ENCODE peak calls at places on chromosomes 6 and 20, in six cellular contexts. W, R, E, X, M and Y are unnamed samples. For H3K9me3, the result is how much of the 10 kb centered on the place peaks cover.

GRCh38 chr20:15902493-15902892 is 670.8 kb downstream of the KIF16B start:
- DNase-seq in W (no peak), R (no peak), M (no peak), X (no peak), E (no peak), Y (no peak)

GRCh38 chr6:1536526-1537429 is 72.9 kb upstream of the FOXC1 start:
- DNase-seq in W (no peak), R (no peak), X (no peak), E (no peak), M (no peak), Y (no peak)

GRCh38 chr6:43984442-43985321 is 142.6 kb downstream of the MRPL14 start:
- DNase-seq in M (no peak), W (no peak), E (no peak), R (no peak), X (no peak), Y (no peak)

GRCh38 chr6:89385156-89385667 is 26.9 kb downstream of the RRAGD start:
- DNase-seq in E (no peak), R (no peak), X (no peak), M (no peak), W (peak), Y (no peak)

GRCh38 chr6:3232017-3232838 is 4.8 kb upstream of the TUBB2B start:
- DNase-seq in X (no peak), W (no peak), E (no peak), M (no peak), R (no peak), Y (no peak)

GRCh38 chr6:161435426-161436065 is 161.7 kb upstream of the AGPAT4 start:
- DNase-seq in R (no peak), X (no peak), E (no peak), M (no peak), W (no peak), Y (peak)

GRCh38 chr20:23147964-23148720 is 62.0 kb upstream of the CD93 start:
- DNase-seq in M (peak), X (no peak), W (peak), R (no peak), E (no peak), Y (peak)

GRCh38 chr20:61635721-61636455 is 383.8 kb downstream of the CDH4 start:
- DNase-seq in M (no peak), W (no peak), X (no peak), E (no peak), R (no peak), Y (no peak)

GRCh38 chr20:46683939-46684750 is 5.1 kb downstream of the TP53RK start:
- DNase-seq in W (no peak), X (peak), E (no peak), M (no peak), R (no peak), Y (no peak)

GRCh38 chr6:144064402-144064830 is 31.0 kb downstream of the SF3B5 start:
- DNase-seq in R (peak), X (peak), W (no peak), M (no peak), E (peak), Y (no peak)

GRCh38 chr6:4270001-4270400 is 134.6 kb upstream of the ECI2 start:
- DNase-seq in W (no peak), M (no peak), X (no peak), E (no peak), R (no peak), Y (no peak)

GRCh38 chr6:136306466-136306865 is 16.8 kb upstream of the BCLAF1 start:
- DNase-seq in R (no peak), W (no peak), X (no peak), E (no peak), M (no peak), Y (no peak)

GRCh38 chr20:58749979-58750378 is 57.4 kb downstream of the NPEPL1 start:
- DNase-seq in R (no peak), E (no peak), X (no peak), M (no peak), W (no peak), Y (no peak)

GRCh38 chr20:51500936-51501335 is 41.6 kb downstream of the NFATC2 start:
- DNase-seq in M (no peak), X (no peak), R (peak), W (no peak), E (peak), Y (no peak)

GRCh38 chr6:7550433-7550801 is 8.9 kb downstream of the DSP start:
- DNase-seq in R (no peak), X (no peak), M (no peak), E (no peak), W (no peak), Y (no peak)

GRCh38 chr20:4067600-4068261 is 52.4 kb upstream of the RNF24 start:
- DNase-seq in M (no peak), X (no peak), R (no peak), E (no peak), W (no peak), Y (peak)

GRCh38 chr6:82246802-82247633 is 526 bp downstream of the IBTK start:
- DNase-seq in M (peak), E (no peak), X (peak), R (no peak), W (no peak), Y (peak)

GRCh38 chr20:47917549-47918070 is 132.3 kb upstream of the SULF2 start:
- DNase-seq in W (no peak), R (no peak), X (no peak), M (no peak), E (no peak), Y (no peak)

GRCh38 chr6:24883618-24884017 is 52.1 kb downstream of the RIPOR2 start:
- DNase-seq in R (no peak), M (no peak), W (peak), E (no peak), X (no peak), Y (peak)

GRCh38 chr6:40376113-40376650 is 211.0 kb downstream of the LRFN2 start:
- DNase-seq in E (no peak), W (no peak), X (no peak), R (no peak), M (no peak), Y (no peak)

GRCh38 chr6:41488392-41489129 is 57.6 kb upstream of the FOXP4 start:
- DNase-seq in X (peak), R (no peak), M (no peak), E (no peak), W (peak), Y (peak)

GRCh38 chr20:35013421-35014411 is 58.0 kb downstream of the MYH7B start:
- DNase-seq in R (no peak), E (no peak), M (no peak), W (no peak), X (no peak), Y (no peak)

GRCh38 chr20:20827992-20828597 is 115.7 kb upstream of the RALGAPA2 start:
- DNase-seq in W (no peak), E (no peak), R (no peak), X (no peak), M (no peak), Y (no peak)

GRCh38 chr6:143117108-143117507 is 56.4 kb downstream of the AIG1 start:
- DNase-seq in W (no peak), E (no peak), R (no peak), X (no peak), M (no peak), Y (no peak)

GRCh38 chr6:25927721-25928359 is 2.7 kb downstream of the SLC17A2 start:
- DNase-seq in E (no peak), R (no peak), M (no peak), W (no peak), X (no peak), Y (peak)

GRCh38 chr6:101879782-101880181 is 486.3 kb downstream of the GRIK2 start:
- DNase-seq in W (no peak), X (no peak), M (no peak), R (no peak), E (no peak), Y (no peak)

GRCh38 chr20:57223648-57224489 is 42.6 kb downstream of the BMP7 start:
- DNase-seq in X (no peak), W (no peak), E (no peak), M (no peak), R (no peak), Y (peak)

GRCh38 chr6:11770546-11771466 is 7.8 kb downstream of the ADTRP start:
- DNase-seq in X (no peak), M (peak), R (no peak), E (no peak), W (no peak), Y (peak)

GRCh38 chr6:352896-353470 is 38.6 kb upstream of the IRF4 start:
- DNase-seq in X (no peak), R (no peak), M (no peak), E (no peak), W (no peak), Y (no peak)

GRCh38 chr6:352474-352873 is 39.1 kb upstream of the IRF4 start:
- DNase-seq in E (no peak), M (no peak), R (no peak), W (no peak), X (no peak), Y (no peak)

GRCh38 chr6:354631-355280 is 36.8 kb upstream of the IRF4 start:
- DNase-seq in M (no peak), R (no peak), W (no peak), X (no peak), E (no peak), Y (no peak)

GRCh38 chr6:355373-355772 is 36.2 kb upstream of the IRF4 start:
- DNase-seq in R (no peak), W (no peak), X (no peak), E (no peak), M (no peak), Y (no peak)

GRCh38 chr6:353642-354614 is 37.6 kb upstream of the IRF4 start:
- DNase-seq in M (no peak), X (no peak), W (no peak), E (no peak), R (no peak), Y (no peak)
- H3K9me3 ChIP-seq in M (under half), X (under half), W (under half), E (under half), R (under half), Y (under half)

DNA sequence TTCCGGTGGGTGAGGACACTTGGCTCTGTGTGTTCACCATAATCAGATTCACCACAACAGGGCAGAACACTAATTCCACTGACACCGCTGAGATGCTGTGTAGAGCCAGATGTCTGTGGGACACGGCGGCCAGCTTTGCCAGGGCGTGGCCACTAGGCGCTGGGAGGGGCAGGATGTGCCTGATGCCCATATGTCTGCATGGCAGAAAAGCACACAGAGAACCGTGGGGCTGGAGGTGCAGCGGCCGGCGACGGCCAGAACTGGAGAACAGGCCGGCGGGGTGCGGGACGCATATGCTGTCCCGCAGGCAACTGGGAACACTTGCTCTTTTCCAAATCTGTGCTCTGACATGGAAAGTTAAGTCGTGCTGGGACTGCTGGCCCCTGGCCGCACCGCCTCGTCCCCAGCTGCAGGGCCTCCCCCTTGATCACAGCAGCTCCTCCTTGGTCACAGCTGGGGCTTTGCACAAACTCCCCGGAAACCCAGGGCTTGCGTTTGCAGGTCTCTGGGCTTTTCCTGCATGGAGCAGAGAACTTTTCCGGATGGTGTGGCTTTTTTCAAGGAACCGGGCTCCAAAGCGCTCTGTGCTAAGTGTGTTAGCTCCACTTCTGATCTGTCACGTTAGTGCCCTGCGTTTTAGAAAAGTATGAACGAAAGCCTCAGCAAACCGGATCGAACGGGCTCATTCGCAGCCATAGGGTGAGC is 31.1 kb downstream of the NTSR1 start:
- DNase-seq in W (no peak), M (no peak), R (peak), E (peak), X (no peak), Y (peak)
- H3K4me3 ChIP-seq in W (no peak), M (no peak), R (peak), E (peak), X (no peak), Y (peak)

DNA sequence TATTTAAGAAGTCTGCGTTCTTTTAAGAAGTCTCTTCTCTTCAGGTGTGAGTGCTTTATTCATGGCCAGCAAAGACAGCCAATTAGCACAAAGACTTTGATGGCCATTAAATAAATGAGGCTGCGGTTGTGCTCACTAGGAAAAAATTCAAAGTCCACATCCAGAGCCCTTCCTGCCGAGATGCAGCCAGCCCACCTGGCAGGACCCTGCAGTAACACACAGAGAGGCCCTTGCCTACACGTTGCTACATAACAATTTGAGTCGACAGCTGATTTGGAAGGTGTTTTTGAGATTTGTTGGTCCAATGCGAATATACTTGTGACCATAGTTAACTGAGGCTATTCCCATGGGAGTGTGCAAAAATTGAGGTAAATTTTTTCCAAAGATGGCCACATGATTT is 605.4 kb upstream of the HTR1E start:
- DNase-seq in X (no peak), R (no peak), W (no peak), M (no peak), E (no peak), Y (no peak)
- H3K9me3 ChIP-seq in X (under half), R (under half), W (under half), M (under half), E (under half), Y (under half)

GRCh38 chr6:56378507-56378906 is 131.1 kb upstream of the COL21A1 start:
- DNase-seq in X (no peak), E (no peak), W (no peak), M (no peak), R (no peak), Y (no peak)

GRCh38 chr6:56372621-56373020 is 125.2 kb upstream of the COL21A1 start:
- DNase-seq in R (no peak), M (no peak), W (no peak), X (no peak), E (no peak), Y (no peak)

GRCh38 chr6:56375806-56376205 is 128.4 kb upstream of the COL21A1 start:
- DNase-seq in M (no peak), W (no peak), E (no peak), R (no peak), X (no peak), Y (no peak)

GRCh38 chr6:56377295-56377694 is 129.9 kb upstream of the COL21A1 start:
- DNase-seq in W (no peak), X (no peak), R (no peak), M (no peak), E (no peak), Y (no peak)

DNA sequence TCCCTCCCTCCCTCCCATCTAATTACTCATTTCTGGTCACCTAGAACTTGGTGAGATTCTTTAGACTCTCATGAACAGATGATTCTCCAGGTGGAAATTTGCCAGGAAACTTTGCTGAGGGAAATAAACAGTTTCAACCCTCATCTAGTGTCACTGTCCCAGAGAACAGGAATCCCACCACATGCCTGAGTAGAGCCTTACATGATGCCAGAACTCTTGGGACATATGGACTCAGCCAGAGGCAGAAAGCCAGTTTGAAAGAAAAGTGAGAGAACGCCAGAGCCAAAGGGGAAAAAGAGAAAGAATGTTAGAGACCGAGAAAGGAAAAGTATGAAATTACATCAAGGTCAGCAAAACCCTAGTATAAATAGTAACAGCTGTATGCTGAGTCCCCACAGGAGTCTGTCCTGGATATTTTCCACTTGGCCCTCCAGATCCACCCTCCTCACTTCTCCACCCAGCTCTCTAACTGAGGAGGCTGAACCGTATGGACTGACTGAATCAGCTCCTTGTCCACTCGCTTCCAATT is 127.5 kb upstream of the COL21A1 start:
- DNase-seq in W (no peak), X (no peak), E (no peak), R (no peak), M (no peak), Y (no peak)
- H3K4me3 ChIP-seq in W (no peak), X (no peak), E (no peak), R (no peak), M (no peak), Y (no peak)